ENCODE peak calls at places on chromosomes 1 and 21, in six cellular contexts. N is body of pancreas, S is iPS DF 19.7, X is kidney, A is EL, V is T-helper 2 cell. U is an unnamed sample.

GRCh38 chr1:109112056-109112651 is 1.8 kb upstream of the ELAPOR1 start:
- DNase-seq in N (no peak), S (no peak), X (no peak), A (peak), V (peak), U (no peak)

GRCh38 chr1:169240449-169241242 is 127.0 kb downstream of the NME7 start:
- DNase-seq in N (no peak), S (no peak), X (no peak), A (peak), V (no peak), U (peak)

GRCh38 chr1:99264201-99265021 is at the start of gene PLPPR4:
- DNase-seq in N (peak), S (no peak), X (peak), A (peak), V (no peak), U (peak)

GRCh38 chr1:246971322-246971721 is 36.5 kb downstream of the ZNF695 start:
- DNase-seq in N (peak), S (peak), X (no peak), A (peak), V (peak), U (no peak)

GRCh38 chr1:91730781-91731732 is 154.9 kb downstream of the TGFBR3 start:
- DNase-seq in N (peak), S (no peak), X (peak), A (peak), V (no peak), U (peak)

GRCh38 chr1:201068976-201069375 is 43.2 kb downstream of the CACNA1S start:
- DNase-seq in N (no peak), S (no peak), X (peak), A (no peak), V (no peak), U (no peak)

GRCh38 chr1:48200166-48200900 is 22.2 kb upstream of the SLC5A9 start:
- DNase-seq in N (no peak), S (no peak), X (no peak), A (no peak), V (no peak), U (peak)

GRCh38 chr1:192730206-192730605 is 78.6 kb upstream of the RGS2 start:
- DNase-seq in N (no peak), S (no peak), X (no peak), A (no peak), V (no peak), U (no peak)

GRCh38 chr21:42786884-42787283 is 92.5 kb downstream of the WDR4 start:
- DNase-seq in N (no peak), S (no peak), X (no peak), A (no peak), V (no peak), U (no peak)

GRCh38 chr1:185441608-185442007 is 124.6 kb upstream of the IVNS1ABP start:
- DNase-seq in N (peak), S (no peak), X (no peak), A (peak), V (no peak), U (peak)

GRCh38 chr1:58768971-58769808 is 14.7 kb downstream of the JUN start:
- DNase-seq in N (peak), S (no peak), X (peak), A (peak), V (no peak), U (no peak)

GRCh38 chr1:235017191-235017590 is 111.4 kb downstream of the TOMM20 start:
- DNase-seq in N (no peak), S (no peak), X (no peak), A (no peak), V (no peak), U (no peak)

GRCh38 chr1:23110391-23110790 is 58.3 kb downstream of the LUZP1 start:
- DNase-seq in N (no peak), S (no peak), X (no peak), A (no peak), V (no peak), U (no peak)

U was measured in astrocyte.